ENCODE peak calls at places on chromosomes 5 and 9, in ten cellular contexts. V, L, A, C, K, B, Q, D, M and S are unnamed samples.

GRCh38 chr9:70865471-70865870 is 255.9 kb downstream of the TRPM3 start:
- DNase-seq in V (no peak), M (no peak), D (no peak), K (no peak), Q (no peak), L (no peak), C (no peak), B (no peak), A (no peak), S (no peak)

GRCh38 chr5:28397502-28397941 is 1359.1 kb upstream of the CDH9 start:
- DNase-seq in V (peak; percentile 77), A (no peak), B (no peak), L (no peak), M (no peak), D (no peak), Q (no peak), C (no peak), K (no peak), S (no peak)

GRCh38 chr5:113047234-113047633 is 70.6 kb downstream of the DCP2 start:
- DNase-seq in V (peak; percentile 55), L (no peak), Q (no peak), B (peak; percentile 89), M (no peak), C (no peak), K (no peak), D (no peak), A (no peak), S (no peak)

GRCh38 chr9:126031116-126031515 is 283.9 kb downstream of the PBX3 start:
- DNase-seq in Q (no peak), A (no peak), D (no peak), K (no peak), B (no peak), M (no peak), C (no peak), V (no peak), L (no peak), S (no peak)

GRCh38 chr5:144433893-144434292 is 263.2 kb downstream of the KCTD16 start:
- DNase-seq in K (no peak), Q (no peak), V (no peak), A (no peak), M (no peak), C (no peak), L (no peak), D (no peak), B (no peak), S (no peak)

GRCh38 chr9:14344846-14345585 is 31.1 kb upstream of the NFIB start:
- DNase-seq in M (no peak), B (no peak), K (no peak), Q (no peak), L (no peak), V (no peak), D (no peak), C (no peak), A (no peak), S (no peak)

GRCh38 chr5:111158105-111158744 is 66.0 kb upstream of the CAMK4 start:
- DNase-seq in D (peak; percentile 66), B (peak; percentile 70), Q (peak; percentile 48), A (peak; percentile 37), K (peak; percentile 65), M (peak; percentile 54), C (peak; percentile 82), V (peak; percentile 82), L (peak; percentile 66), S (peak; percentile 77)

GRCh38 chr5:37791321-37791720 is 48.5 kb downstream of the GDNF start:
- DNase-seq in D (no peak), K (no peak), A (no peak), C (no peak), Q (no peak), L (no peak), V (no peak), B (no peak), M (no peak), S (no peak)

GRCh38 chr5:149397530-149397929 is 18.4 kb upstream of the IL17B start:
- DNase-seq in L (no peak), M (no peak), C (no peak), D (no peak), A (no peak), K (peak; percentile 97), B (no peak), V (peak; percentile 98), Q (no peak), S (no peak)

GRCh38 chr9:85224729-85225128 is 517.0 kb downstream of the AGTPBP1 start:
- DNase-seq in B (peak; percentile 49), Q (no peak), V (peak; percentile 41), A (no peak), M (no peak), L (no peak), K (peak; percentile 95), D (no peak), C (no peak), S (no peak)

GRCh38 chr9:71607571-71607970 is 160.7 kb downstream of the CEMIP2 start:
- DNase-seq in M (no peak), C (no peak), V (no peak), A (no peak), K (peak; percentile 31), Q (no peak), B (no peak), L (no peak), D (no peak), S (no peak)

GRCh38 chr5:138654281-138654867 is 79.2 kb upstream of the HSPA9 start:
- DNase-seq in D (no peak), V (peak; percentile 71), B (no peak), A (peak; percentile 68), L (no peak), M (no peak), C (peak; percentile 78), Q (no peak), K (no peak), S (peak; percentile 88)

GRCh38 chr5:73640861-73641320 is 14.9 kb downstream of the ARHGEF28 start:
- DNase-seq in C (no peak), K (no peak), Q (no peak), D (no peak), B (peak; percentile 26), A (no peak), M (no peak), L (no peak), V (peak; percentile 70), S (no peak)

GRCh38 chr9:114180701-114181582 is 25.6 kb downstream of the COL27A1 start:
- DNase-seq in K (no peak), M (no peak), Q (no peak), L (no peak), A (no peak), B (no peak), V (peak; percentile 35), C (no peak), D (no peak), S (no peak)

GRCh38 chr5:6765612-6766525 is 52.6 kb downstream of the TENT4A start:
- DNase-seq in Q (peak; percentile 77), K (peak; percentile 28), B (peak; percentile 83), A (peak; percentile 46), C (peak; percentile 77), D (peak; percentile 77), L (peak; percentile 59), V (peak; percentile 74), M (peak; percentile 87), S (peak; percentile 77)

GRCh38 chr5:61599370-61600140 is 267.5 kb downstream of the ZSWIM6 start:
- DNase-seq in A (no peak), C (no peak), M (no peak), L (no peak), Q (no peak), D (no peak), B (no peak), K (peak; percentile 29), V (peak; percentile 51), S (no peak)

GRCh38 chr5:66010476-66010875 is 84.1 kb downstream of the ERBIN start:
- DNase-seq in C (no peak), A (no peak), D (no peak), L (no peak), B (no peak), K (no peak), V (peak; percentile 24), M (no peak), Q (no peak), S (peak; percentile 30)

GRCh38 chr9:114031037-114031436 is 47.1 kb downstream of the AMBP start:
- DNase-seq in K (no peak), C (no peak), B (no peak), V (no peak), M (no peak), A (no peak), L (no peak), Q (no peak), D (no peak), S (no peak)

GRCh38 chr9:80326105-80326504 is 754.3 kb downstream of the TLE4 start:
- DNase-seq in K (peak; percentile 48), V (no peak), M (no peak), A (no peak), C (no peak), L (no peak), D (no peak), Q (no peak), B (no peak), S (no peak)

GRCh38 chr9:20321683-20322082 is 300.6 kb downstream of the MLLT3 start:
- DNase-seq in A (no peak), C (peak; percentile 9), D (no peak), B (no peak), K (no peak), V (no peak), L (no peak), M (no peak), Q (no peak), S (no peak)

GRCh38 chr5:17216974-17217325 is 481 bp upstream of the BASP1 start:
- DNase-seq in D (peak; percentile 11), V (peak; percentile 67), M (peak; percentile 63), B (no peak), Q (no peak), A (no peak), L (peak; percentile 72), K (no peak), C (no peak), S (no peak)

GRCh38 chr5:87944553-87945320 is 323.9 kb downstream of the TMEM161B start:
- DNase-seq in L (no peak), M (peak; percentile 89), C (no peak), A (no peak), K (no peak), B (no peak), Q (peak; percentile 30), V (peak; percentile 18), D (peak; percentile 56), S (no peak)

GRCh38 chr9:87054999-87055686 is 107.8 kb upstream of the GAS1 start:
- DNase-seq in B (no peak), M (no peak), V (no peak), C (no peak), A (no peak), L (no peak), K (no peak), Q (peak; percentile 70), D (no peak), S (no peak)

GRCh38 chr9:127232833-127233549 is 31.6 kb upstream of the GARNL3 start:
- DNase-seq in L (no peak), M (no peak), B (no peak), C (no peak), A (no peak), Q (no peak), D (no peak), K (no peak), V (no peak), S (no peak)

GRCh38 chr9:110777201-110777842 is 108.7 kb downstream of the MUSK start:
- DNase-seq in L (no peak), V (peak; percentile 69), Q (no peak), C (no peak), K (no peak), M (no peak), A (no peak), D (no peak), B (no peak), S (no peak)

GRCh38 chr5:164203581-164204225 is 698.3 kb downstream of the MAT2B start:
- DNase-seq in L (no peak), C (no peak), V (peak; percentile 67), Q (no peak), D (no peak), K (no peak), M (no peak), B (no peak), A (no peak), S (no peak)

GRCh38 chr9:34511160-34511513 is 11.7 kb downstream of the ENHO start:
- DNase-seq in Q (no peak), M (no peak), V (no peak), B (no peak), C (no peak), A (no peak), L (no peak), D (no peak), K (no peak), S (no peak)

GRCh38 chr9:91359734-91360470 is 1.8 kb downstream of the AUH start:
- DNase-seq in A (no peak), C (peak; percentile 35), B (no peak), M (no peak), V (no peak), K (no peak), D (no peak), L (peak; percentile 33), Q (no peak), S (no peak)